ENCODE peak calls at places on chromosomes 13 and 19, in seven cellular contexts. Z, F, R, P, J, A and Q are unnamed samples.

GRCh38 chr19:42396542-42397314 is 6.6 kb upstream of the CNFN start:
- DNase-seq in Z (peak), F (peak), R (peak), P (peak), J (peak), A (peak), Q (peak)

GRCh38 chr19:52590728-52591127 is 20.6 kb downstream of the ZNF701 start:
- DNase-seq in Z (no peak), F (no peak), R (no peak), P (no peak), J (no peak), A (no peak), Q (no peak)

GRCh38 chr19:1975081-1975480 is 34.1 kb downstream of the CSNK1G2 start:
- DNase-seq in Z (no peak), F (no peak), R (peak), P (peak), J (peak), A (no peak), Q (no peak)

GRCh38 chr19:17311455-17312248 is 2.3 kb downstream of the DDA1 start:
- DNase-seq in Z (peak), F (no peak), R (peak), P (no peak), J (peak), A (no peak), Q (no peak)

GRCh38 chr13:112776971-112777370 is 87.1 kb downstream of the ATP11A start:
- DNase-seq in Z (no peak), F (no peak), R (no peak), P (no peak), J (no peak), A (no peak), Q (no peak)

GRCh38 chr19:52094526-52094925 is 1.0 kb downstream of the ZNF841 start:
- DNase-seq in Z (no peak), F (no peak), R (no peak), P (no peak), J (no peak), A (no peak), Q (no peak)

GRCh38 chr13:95588721-95589120 is 36.2 kb downstream of the CLDN10 start:
- DNase-seq in Z (no peak), F (no peak), R (peak), P (no peak), J (peak), A (no peak), Q (no peak)

GRCh38 chr19:54425382-54425723 is 10.1 kb downstream of the TTYH1 start:
- DNase-seq in Z (no peak), F (no peak), R (no peak), P (no peak), J (no peak), A (no peak), Q (no peak)

GRCh38 chr13:112990783-112991182 is 21.8 kb downstream of the MCF2L start:
- DNase-seq in Z (no peak), F (no peak), R (no peak), P (no peak), J (no peak), A (peak), Q (no peak)

GRCh38 chr13:110506859-110507566 is 54.5 kb downstream of the RAB20 start:
- DNase-seq in Z (no peak), F (no peak), R (no peak), P (no peak), J (peak), A (peak), Q (no peak)